ENCODE peak calls at places on chromosomes 12 and 14, in seven cellular contexts. H, I, A, M, W, P and C are unnamed samples.
A peak's percentile ranks its signal among the peaks of the same experiment; 100 is the strongest.

GRCh38 chr14:64465856-64466554 is 706 bp downstream of the AKAP5 start:
- DNase-seq in P (no peak), W (no peak), H (no peak), A (peak; percentile 52), I (no peak), M (peak; percentile 42), C (no peak)

GRCh38 chr12:10690906-10691305 is 17.1 kb upstream of the STYK1 start:
- DNase-seq in A (peak; percentile 31), M (no peak), P (no peak), I (no peak), H (no peak), W (no peak), C (no peak)

GRCh38 chr12:56007148-56007891 is 10.2 kb downstream of the SUOX start:
- DNase-seq in W (peak; percentile 91), A (peak; percentile 73), I (peak; percentile 68), H (peak; percentile 68), P (peak; percentile 62), M (peak; percentile 86), C (peak; percentile 79)

GRCh38 chr14:51862171-51862838 is 1.9 kb downstream of the GNG2 start:
- DNase-seq in M (no peak), W (no peak), A (peak; percentile 24), P (no peak), I (no peak), H (no peak), C (no peak)

GRCh38 chr14:92143962-92144361 is 22.2 kb downstream of the CPSF2 start:
- DNase-seq in A (peak; percentile 77), M (no peak), H (no peak), I (no peak), W (no peak), P (no peak), C (no peak)

GRCh38 chr12:51393676-51394545 is 2.7 kb upstream of the GALNT6 start:
- DNase-seq in P (peak; percentile 35), W (no peak), I (no peak), H (no peak), A (peak; percentile 82), M (peak; percentile 95), C (no peak)

GRCh38 chr12:41277019-41277770 is 89.1 kb downstream of the PDZRN4 start:
- DNase-seq in H (no peak), I (peak; percentile 22), A (peak; percentile 50), M (peak; percentile 75), W (peak; percentile 17), P (no peak), C (peak; percentile 44)

GRCh38 chr12:126727656-126728055 is 1539.3 kb upstream of the TMEM132C start:
- DNase-seq in I (no peak), H (no peak), A (no peak), M (no peak), P (no peak), W (no peak), C (no peak)

GRCh38 chr12:92574046-92574783 is 128.6 kb upstream of the PLEKHG7 start:
- DNase-seq in I (no peak), P (no peak), W (no peak), A (peak; percentile 47), H (no peak), M (peak; percentile 52), C (no peak)

GRCh38 chr12:127501916-127502315 is 765.1 kb upstream of the TMEM132C start:
- DNase-seq in I (no peak), W (no peak), H (no peak), M (no peak), A (no peak), P (no peak), C (no peak)

GRCh38 chr14:35355981-35356839 is 48.3 kb downstream of the NFKBIA start:
- DNase-seq in I (no peak), M (no peak), P (no peak), A (peak; percentile 67), W (no peak), H (peak; percentile 35), C (no peak)

GRCh38 chr12:94793191-94793595 is 142.8 kb upstream of the TMCC3 start:
- DNase-seq in A (peak; percentile 87), M (no peak), I (no peak), W (no peak), P (no peak), H (no peak), C (no peak)

GRCh38 chr14:102007916-102008418 is 43.6 kb downstream of the DYNC1H1 start:
- DNase-seq in I (no peak), M (no peak), W (no peak), H (no peak), A (no peak), P (no peak), C (no peak)